ENCODE peak calls at places on chromosomes 3 and 15, in five cellular contexts. Q is astrocyte of the spinal cord, C is endodermal cell, P is ELR, T is A549. Z is an unnamed sample.
A peak's percentile ranks its signal among the peaks of the same experiment; 100 is the strongest.

GRCh38 chr15:40103864-40104271 is 4.8 kb downstream of the BMF start:
- DNase-seq in C (no peak), P (no peak), Q (no peak), T (no peak), Z (no peak)

GRCh38 chr3:103796068-103796467 is 1361.3 kb downstream of the ZPLD1 start:
- DNase-seq in C (no peak), Q (no peak), P (no peak), T (no peak), Z (no peak)

GRCh38 chr3:127455541-127456450 is 134.7 kb downstream of the TPRA1 start:
- DNase-seq in T (peak; percentile 79), Q (peak; percentile 48), P (peak; percentile 71), C (peak; percentile 98), Z (peak; percentile 70)

GRCh38 chr3:60104045-60104444 is 1054.2 kb upstream of the CFAP20DC start:
- DNase-seq in C (no peak), P (no peak), Q (no peak), T (no peak), Z (no peak)

GRCh38 chr15:58484794-58485600 is 53.2 kb downstream of the LIPC start:
- DNase-seq in P (no peak), T (no peak), C (no peak), Q (no peak), Z (no peak)

GRCh38 chr3:30642715-30643361 is 36.4 kb downstream of the TGFBR2 start:
- DNase-seq in Q (no peak), C (no peak), P (no peak), T (no peak), Z (no peak)

GRCh38 chr3:114565201-114565600 is 271.4 kb downstream of the TIGIT start:
- DNase-seq in C (no peak), P (no peak), T (no peak), Q (no peak), Z (no peak)

GRCh38 chr3:17755836-17756235 is 13.4 kb upstream of the TBC1D5 start:
- DNase-seq in P (no peak), C (no peak), Q (no peak), T (no peak), Z (no peak)

GRCh38 chr15:40435331-40436089 is 5.2 kb upstream of the BAHD1 start:
- DNase-seq in C (no peak), T (no peak), P (no peak), Q (no peak), Z (no peak)

GRCh38 chr3:123791898-123792297 is 92.2 kb downstream of the MYLK start:
- DNase-seq in Q (peak; percentile 51), P (peak; percentile 42), T (no peak), C (no peak), Z (no peak)

GRCh38 chr15:35271371-35272043 is 186.4 kb upstream of the NANOGP8 start:
- DNase-seq in T (no peak), P (peak; percentile 45), C (no peak), Q (peak; percentile 14), Z (no peak)